ENCODE peak calls at places on chromosomes 6 and 20, in five cellular contexts. One of them, this sample, is unnamed. For H3K4me1 and H3K27me3, the result is how much of the 10 kb centered on the place peaks cover.

GRCh38 chr20:58883243-58883691 is 30.8 kb downstream of the GNAS start:
- DNase-seq in mesendoderm: no peak
- DNase-seq in aorta: no peak
- DNase-seq in upper lobe of right lung: no peak
- DNase-seq in heart right ventricle: no peak
- DNase-seq in this sample: peak

GRCh38 chr20:32823078-32823477 is 3.3 kb downstream of the MAPRE1 start:
- DNase-seq in mesendoderm: peak
- DNase-seq in aorta: no peak
- DNase-seq in upper lobe of right lung: no peak
- DNase-seq in heart right ventricle: no peak
- DNase-seq in this sample: no peak

GRCh38 chr6:21740719-21741118 is 147.2 kb downstream of the SOX4 start:
- DNase-seq in mesendoderm: no peak
- DNase-seq in aorta: no peak
- DNase-seq in upper lobe of right lung: no peak
- DNase-seq in heart right ventricle: no peak
- DNase-seq in this sample: peak

GRCh38 chr6:26053929-26054658 is 33.1 kb upstream of the HFE start:
- DNase-seq in mesendoderm: no peak
- DNase-seq in aorta: no peak
- DNase-seq in upper lobe of right lung: no peak
- DNase-seq in heart right ventricle: no peak
- DNase-seq in this sample: no peak

GRCh38 chr6:136092897-136093296 is 157.2 kb downstream of the MTFR2 start:
- DNase-seq in mesendoderm: no peak
- DNase-seq in aorta: no peak
- DNase-seq in upper lobe of right lung: no peak
- DNase-seq in heart right ventricle: no peak
- DNase-seq in this sample: no peak

GRCh38 chr6:21587182-21587924 is 6.2 kb upstream of the SOX4 start:
- DNase-seq in mesendoderm: peak
- DNase-seq in aorta: peak
- DNase-seq in upper lobe of right lung: peak
- DNase-seq in heart right ventricle: peak
- DNase-seq in this sample: peak

GRCh38 chr6:131038612-131039344 is 24.3 kb downstream of the EPB41L2 start:
- DNase-seq in mesendoderm: no peak
- DNase-seq in aorta: no peak
- DNase-seq in upper lobe of right lung: no peak
- DNase-seq in heart right ventricle: no peak
- DNase-seq in this sample: no peak

GRCh38 chr6:147103641-147104040 is 100.6 kb upstream of the STXBP5 start:
- DNase-seq in mesendoderm: no peak
- DNase-seq in aorta: no peak
- DNase-seq in upper lobe of right lung: no peak
- DNase-seq in heart right ventricle: no peak
- DNase-seq in this sample: no peak

DNA sequence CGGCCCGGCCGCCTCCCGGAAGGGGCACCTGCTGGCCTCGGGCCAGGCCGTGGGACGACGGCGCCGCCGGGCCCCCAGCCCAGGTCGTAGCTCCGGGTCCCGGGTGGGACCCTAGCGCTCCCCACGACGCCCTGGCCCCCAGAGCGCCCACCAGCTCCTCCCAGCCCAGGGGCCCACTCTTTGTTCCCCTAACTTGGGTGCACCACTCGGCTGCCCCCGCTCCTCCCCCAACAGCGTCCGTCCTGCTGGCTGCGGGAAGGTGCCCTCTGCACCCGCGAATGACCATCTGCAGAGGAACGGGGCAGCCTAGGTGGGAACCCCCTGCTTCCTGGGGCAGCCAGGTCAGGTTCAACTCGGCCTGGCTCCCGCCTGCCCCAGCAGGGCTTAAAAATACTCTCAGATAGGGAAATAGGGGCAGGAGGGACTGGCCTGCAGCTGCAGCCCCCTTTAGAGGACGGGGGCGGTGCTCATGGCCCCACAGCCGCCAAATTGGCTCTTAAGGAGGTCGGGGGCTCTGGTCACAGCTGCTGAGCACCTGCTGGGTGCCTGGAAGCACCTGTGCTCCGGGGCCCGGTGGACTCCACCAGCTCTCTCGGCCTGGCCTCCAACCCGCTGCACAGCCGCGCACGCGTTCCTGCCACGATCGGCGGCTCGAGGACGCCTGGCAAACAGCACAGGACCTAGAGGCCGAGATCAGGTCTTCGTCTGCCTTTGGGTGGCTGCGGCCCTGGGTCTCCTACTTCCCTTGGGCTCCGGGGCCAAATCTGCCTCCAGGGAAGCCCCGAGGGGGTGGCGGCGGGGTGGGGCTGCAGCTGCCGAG is 581 bp upstream of the LAMA5 start:
- DNase-seq in mesendoderm: peak
- DNase-seq in aorta: no peak
- DNase-seq in upper lobe of right lung: no peak
- DNase-seq in heart right ventricle: no peak
- DNase-seq in this sample: no peak
- H3K4me1 ChIP-seq in mesendoderm: under half
- H3K4me1 ChIP-seq in aorta: under half
- H3K4me1 ChIP-seq in upper lobe of right lung: half or more
- H3K4me1 ChIP-seq in heart right ventricle: half or more
- H3K4me1 ChIP-seq in this sample: under half

DNA sequence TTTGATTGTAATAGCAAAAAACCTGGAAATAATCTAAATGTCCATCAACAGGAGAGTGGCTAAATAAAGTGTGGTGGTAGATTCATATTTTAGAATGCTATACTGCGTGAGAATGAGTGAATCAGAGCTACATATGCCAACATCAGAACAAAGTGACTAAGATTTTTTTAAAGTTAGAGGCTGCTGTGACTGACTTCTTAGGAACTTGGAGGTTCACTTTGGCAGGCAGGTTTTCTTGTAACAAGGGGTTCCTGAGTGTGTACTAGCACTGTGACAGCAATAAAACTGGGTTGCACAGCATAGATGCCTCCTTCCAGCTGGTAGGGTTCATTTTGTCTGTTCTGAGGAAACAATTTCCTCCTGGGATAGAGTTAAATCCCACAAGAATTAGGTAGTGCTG is 75.3 kb upstream of the ENPP5 start:
- DNase-seq in mesendoderm: no peak
- DNase-seq in aorta: no peak
- DNase-seq in upper lobe of right lung: no peak
- DNase-seq in heart right ventricle: no peak
- DNase-seq in this sample: no peak
- H3K27me3 ChIP-seq in mesendoderm: under half
- H3K27me3 ChIP-seq in aorta: under half
- H3K27me3 ChIP-seq in upper lobe of right lung: under half
- H3K27me3 ChIP-seq in heart right ventricle: under half
- H3K27me3 ChIP-seq in this sample: under half

GRCh38 chr6:104639671-104640070 is 220.0 kb downstream of the HACE1 start:
- DNase-seq in mesendoderm: no peak
- DNase-seq in aorta: no peak
- DNase-seq in upper lobe of right lung: no peak
- DNase-seq in heart right ventricle: no peak
- DNase-seq in this sample: no peak
- H3K4me3 ChIP-seq in mesendoderm: no peak
- H3K4me3 ChIP-seq in aorta: no peak
- H3K4me3 ChIP-seq in upper lobe of right lung: no peak
- H3K4me3 ChIP-seq in heart right ventricle: no peak
- H3K4me3 ChIP-seq in this sample: no peak

DNA sequence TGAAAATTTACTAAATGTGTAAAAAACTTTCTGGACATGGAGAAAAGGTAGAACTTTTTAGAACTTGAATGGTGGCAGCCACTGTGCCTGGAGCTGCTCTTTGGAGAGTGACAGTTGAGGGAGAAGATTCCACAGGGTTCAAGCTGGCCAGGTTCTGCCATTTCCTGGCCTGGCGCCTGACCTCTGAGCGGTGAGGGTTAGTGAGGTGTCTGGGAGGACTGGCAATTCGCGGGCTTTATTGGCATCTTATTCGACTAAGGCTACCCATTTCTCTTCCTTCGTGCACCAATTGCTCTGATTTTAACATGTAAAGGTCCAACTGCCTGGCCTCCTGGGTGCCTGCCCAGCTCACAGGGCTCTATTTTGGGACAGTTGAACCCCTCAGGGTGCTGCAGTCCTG is 2.4 kb downstream of the SNAI1 start:
- DNase-seq in mesendoderm: no peak
- DNase-seq in aorta: no peak
- DNase-seq in upper lobe of right lung: no peak
- DNase-seq in heart right ventricle: no peak
- DNase-seq in this sample: no peak
- H3K4me1 ChIP-seq in mesendoderm: under half
- H3K4me1 ChIP-seq in aorta: under half
- H3K4me1 ChIP-seq in upper lobe of right lung: half or more
- H3K4me1 ChIP-seq in heart right ventricle: half or more
- H3K4me1 ChIP-seq in this sample: under half

GRCh38 chr6:40461643-40462042 is 125.5 kb downstream of the LRFN2 start:
- DNase-seq in mesendoderm: no peak
- DNase-seq in aorta: no peak
- DNase-seq in upper lobe of right lung: no peak
- DNase-seq in heart right ventricle: no peak
- DNase-seq in this sample: no peak
- H3K27me3 ChIP-seq in mesendoderm: under half
- H3K27me3 ChIP-seq in aorta: under half
- H3K27me3 ChIP-seq in upper lobe of right lung: under half
- H3K27me3 ChIP-seq in heart right ventricle: under half
- H3K27me3 ChIP-seq in this sample: under half

DNA sequence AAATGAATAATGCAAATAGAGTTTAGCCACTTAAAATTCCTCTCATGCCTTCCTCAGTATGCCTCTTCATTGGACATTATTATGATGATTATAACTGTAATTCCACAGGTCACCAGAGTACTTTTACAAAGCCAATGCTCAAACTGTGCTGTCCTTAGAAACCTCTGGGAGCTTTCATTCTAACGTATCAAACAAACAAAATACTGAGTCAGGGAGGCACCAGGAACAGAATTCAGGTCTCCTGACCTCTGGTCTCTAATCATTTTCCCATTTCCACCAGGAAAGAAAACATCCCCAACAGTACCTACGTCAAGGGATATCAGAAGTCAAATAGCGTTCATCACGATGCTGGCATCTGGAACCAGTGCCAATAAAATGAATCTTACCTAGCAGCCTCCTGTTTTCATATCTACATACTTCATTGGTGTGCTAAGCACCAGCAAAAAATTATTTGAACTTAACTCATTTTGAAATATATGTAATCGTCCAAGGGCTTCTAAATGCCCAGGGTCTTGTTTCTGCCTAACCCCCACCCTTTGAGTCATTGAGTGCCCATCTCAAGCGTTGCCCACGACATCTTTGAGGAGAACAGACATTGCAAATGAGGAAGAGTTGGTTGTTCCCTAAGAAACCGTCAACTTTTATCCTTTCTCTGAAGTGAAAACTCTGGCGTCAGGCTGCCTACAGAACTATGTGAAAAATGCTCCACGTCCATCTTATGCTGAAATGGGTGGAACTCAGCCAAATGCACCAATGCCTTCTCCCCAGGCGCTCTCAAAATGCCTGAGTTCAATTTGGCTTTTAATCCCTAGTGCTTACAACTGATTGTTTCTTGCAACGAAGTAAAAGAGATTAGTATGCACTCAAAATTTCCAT is 37.8 kb downstream of the NEDD9 start:
- DNase-seq in mesendoderm: peak
- DNase-seq in aorta: no peak
- DNase-seq in upper lobe of right lung: no peak
- DNase-seq in heart right ventricle: no peak
- DNase-seq in this sample: peak
- H3K4me3 ChIP-seq in mesendoderm: no peak
- H3K4me3 ChIP-seq in aorta: no peak
- H3K4me3 ChIP-seq in upper lobe of right lung: peak
- H3K4me3 ChIP-seq in heart right ventricle: peak
- H3K4me3 ChIP-seq in this sample: peak

GRCh38 chr6:108274546-108274945 is 13.7 kb upstream of the SNX3 start:
- DNase-seq in mesendoderm: no peak
- DNase-seq in aorta: no peak
- DNase-seq in upper lobe of right lung: no peak
- DNase-seq in heart right ventricle: no peak
- DNase-seq in this sample: no peak
- H3K4me1 ChIP-seq in mesendoderm: under half
- H3K4me1 ChIP-seq in aorta: under half
- H3K4me1 ChIP-seq in upper lobe of right lung: under half
- H3K4me1 ChIP-seq in heart right ventricle: under half
- H3K4me1 ChIP-seq in this sample: under half